ENCODE peak calls at places on chromosomes 16 and 17, in four cellular contexts. N is NCI-H187; F is activated naive CD4-positive, alpha-beta T cell; D is cardiac muscle cell. O is an unnamed sample.

GRCh38 chr17:57636274-57636673 is 108.8 kb downstream of the CCDC182 start:
- DNase-seq in N (no peak), F (no peak), D (no peak), O (no peak)

GRCh38 chr17:77496401-77496801 is 355.6 kb downstream of the SEC14L1 start:
- DNase-seq in N (no peak), F (no peak), D (no peak), O (no peak)

GRCh38 chr17:73791644-73792043 is 147.4 kb upstream of the SDK2 start:
- DNase-seq in N (no peak), F (no peak), D (no peak), O (no peak)

GRCh38 chr16:74984194-74984669 is 691 bp downstream of the WDR59 start:
- DNase-seq in N (no peak), F (peak), D (no peak), O (no peak)

GRCh38 chr16:55835578-55835977 is 2.7 kb upstream of the CES1 start:
- DNase-seq in N (no peak), F (no peak), D (no peak), O (no peak)

GRCh38 chr17:72413077-72414031 is 292.5 kb downstream of the SOX9 start:
- DNase-seq in N (no peak), F (no peak), D (no peak), O (no peak)

GRCh38 chr17:35486920-35487727 is 38.6 kb upstream of the SLFN13 start:
- DNase-seq in N (no peak), F (peak), D (peak), O (no peak)

GRCh38 chr16:57409870-57410585 is 5.5 kb downstream of the CCL17 start:
- DNase-seq in N (no peak), F (no peak), D (no peak), O (no peak)

GRCh38 chr17:10151667-10152496 is 46.5 kb downstream of the GAS7 start:
- DNase-seq in N (no peak), F (no peak), D (no peak), O (no peak)

GRCh38 chr17:43025290-43025657 is 243 bp downstream of the RND2 start:
- DNase-seq in N (no peak), F (no peak), D (no peak), O (no peak)

GRCh38 chr17:60145006-60145935 is 4.5 kb upstream of the CA4 start:
- DNase-seq in N (no peak), F (no peak), D (no peak), O (no peak)

GRCh38 chr16:67555795-67556212 is 6.5 kb upstream of the CTCF start:
- DNase-seq in N (no peak), F (no peak), D (no peak), O (no peak)

GRCh38 chr17:64978138-64978537 is 58.9 kb upstream of the LRRC37A3 start:
- DNase-seq in N (no peak), F (no peak), D (no peak), O (no peak)

GRCh38 chr17:1275962-1276736 is 3.3 kb upstream of the TRARG1 start:
- DNase-seq in N (no peak), F (peak), D (peak), O (no peak)

GRCh38 chr16:83803811-83804210 is 4.0 kb upstream of the HSBP1 start:
- DNase-seq in N (no peak), F (no peak), D (no peak), O (no peak)